ENCODE peak calls at places on chromosomes 3 and 15, in six cellular contexts. One of them, this sample, is unnamed.

GRCh38 chr3:126340596-126340942 is 16.6 kb downstream of the KLF15 start:
- DNase-seq in WTC11: no peak
- DNase-seq in GM23248: no peak
- DNase-seq in iris pigment epithelial cell: no peak
- DNase-seq in NAMALWA: no peak
- DNase-seq in kidney tubule cell: no peak
- DNase-seq in this sample: peak

GRCh38 chr3:143775401-143775970 is 72.8 kb downstream of the SLC9A9 start:
- DNase-seq in WTC11: no peak
- DNase-seq in GM23248: peak
- DNase-seq in iris pigment epithelial cell: peak
- DNase-seq in NAMALWA: peak
- DNase-seq in kidney tubule cell: peak
- DNase-seq in this sample: no peak

GRCh38 chr3:155585384-155585783 is 159.5 kb downstream of the PLCH1 start:
- DNase-seq in WTC11: no peak
- DNase-seq in GM23248: peak
- DNase-seq in iris pigment epithelial cell: no peak
- DNase-seq in NAMALWA: no peak
- DNase-seq in kidney tubule cell: peak
- DNase-seq in this sample: no peak

GRCh38 chr3:154642066-154642619 is 212.2 kb upstream of the GPR149 start:
- DNase-seq in WTC11: no peak
- DNase-seq in GM23248: no peak
- DNase-seq in iris pigment epithelial cell: no peak
- DNase-seq in NAMALWA: no peak
- DNase-seq in kidney tubule cell: no peak
- DNase-seq in this sample: no peak

GRCh38 chr3:195914648-195915473 is 6.5 kb upstream of the TNK2 start:
- DNase-seq in WTC11: peak
- DNase-seq in GM23248: peak
- DNase-seq in iris pigment epithelial cell: peak
- DNase-seq in NAMALWA: peak
- DNase-seq in kidney tubule cell: peak
- DNase-seq in this sample: peak

GRCh38 chr3:132242095-132242494 is 75.1 kb upstream of the ACP3 start:
- DNase-seq in WTC11: no peak
- DNase-seq in GM23248: no peak
- DNase-seq in iris pigment epithelial cell: no peak
- DNase-seq in NAMALWA: no peak
- DNase-seq in kidney tubule cell: no peak
- DNase-seq in this sample: no peak

GRCh38 chr15:42750306-42750705 is 13.4 kb upstream of the CDAN1 start:
- DNase-seq in WTC11: no peak
- DNase-seq in GM23248: no peak
- DNase-seq in iris pigment epithelial cell: no peak
- DNase-seq in NAMALWA: no peak
- DNase-seq in kidney tubule cell: no peak
- DNase-seq in this sample: no peak

GRCh38 chr3:194976049-194976451 is 290.4 kb downstream of the FAM43A start:
- DNase-seq in WTC11: no peak
- DNase-seq in GM23248: no peak
- DNase-seq in iris pigment epithelial cell: no peak
- DNase-seq in NAMALWA: no peak
- DNase-seq in kidney tubule cell: no peak
- DNase-seq in this sample: no peak

GRCh38 chr3:37221407-37221806 is 47.0 kb upstream of the LRRFIP2 start:
- DNase-seq in WTC11: no peak
- DNase-seq in GM23248: peak
- DNase-seq in iris pigment epithelial cell: peak
- DNase-seq in NAMALWA: no peak
- DNase-seq in kidney tubule cell: peak
- DNase-seq in this sample: no peak

GRCh38 chr15:89197503-89197971 is 23.8 kb downstream of the RLBP1 start:
- DNase-seq in WTC11: peak
- DNase-seq in GM23248: no peak
- DNase-seq in iris pigment epithelial cell: no peak
- DNase-seq in NAMALWA: no peak
- DNase-seq in kidney tubule cell: no peak
- DNase-seq in this sample: peak

GRCh38 chr15:77120576-77120975 is 49.7 kb upstream of the TSPAN3 start:
- DNase-seq in WTC11: no peak
- DNase-seq in GM23248: no peak
- DNase-seq in iris pigment epithelial cell: no peak
- DNase-seq in NAMALWA: no peak
- DNase-seq in kidney tubule cell: no peak
- DNase-seq in this sample: no peak

GRCh38 chr15:90465140-90465929 is 64.4 kb upstream of the CRTC3 start:
- DNase-seq in WTC11: no peak
- DNase-seq in GM23248: peak
- DNase-seq in iris pigment epithelial cell: peak
- DNase-seq in NAMALWA: no peak
- DNase-seq in kidney tubule cell: peak
- DNase-seq in this sample: no peak

GRCh38 chr3:112550859-112551258 is 10.9 kb downstream of the ATG3 start:
- DNase-seq in WTC11: no peak
- DNase-seq in GM23248: peak
- DNase-seq in iris pigment epithelial cell: no peak
- DNase-seq in NAMALWA: no peak
- DNase-seq in kidney tubule cell: no peak
- DNase-seq in this sample: no peak

GRCh38 chr3:39748002-39748401 is 61.4 kb upstream of the MYRIP start:
- DNase-seq in WTC11: no peak
- DNase-seq in GM23248: peak
- DNase-seq in iris pigment epithelial cell: no peak
- DNase-seq in NAMALWA: no peak
- DNase-seq in kidney tubule cell: peak
- DNase-seq in this sample: no peak

GRCh38 chr3:81452406-81452805 is 309.0 kb downstream of the GBE1 start:
- DNase-seq in WTC11: no peak
- DNase-seq in GM23248: no peak
- DNase-seq in iris pigment epithelial cell: peak
- DNase-seq in NAMALWA: no peak
- DNase-seq in kidney tubule cell: no peak
- DNase-seq in this sample: no peak

GRCh38 chr15:90234519-90234988 is 545 bp downstream of the GDPGP1 start:
- DNase-seq in WTC11: no peak
- DNase-seq in GM23248: peak
- DNase-seq in iris pigment epithelial cell: peak
- DNase-seq in NAMALWA: no peak
- DNase-seq in kidney tubule cell: no peak
- DNase-seq in this sample: no peak

GRCh38 chr15:41893422-41894250 is at the start of gene SPTBN5:
- DNase-seq in WTC11: no peak
- DNase-seq in GM23248: no peak
- DNase-seq in iris pigment epithelial cell: no peak
- DNase-seq in NAMALWA: no peak
- DNase-seq in kidney tubule cell: no peak
- DNase-seq in this sample: no peak

GRCh38 chr3:155946178-155946577 is 75.7 kb downstream of the GMPS start:
- DNase-seq in WTC11: no peak
- DNase-seq in GM23248: peak
- DNase-seq in iris pigment epithelial cell: peak
- DNase-seq in NAMALWA: no peak
- DNase-seq in kidney tubule cell: peak
- DNase-seq in this sample: no peak

GRCh38 chr15:94230886-94231727 is at the start of gene MCTP2:
- DNase-seq in WTC11: peak
- DNase-seq in GM23248: peak
- DNase-seq in iris pigment epithelial cell: peak
- DNase-seq in NAMALWA: peak
- DNase-seq in kidney tubule cell: peak
- DNase-seq in this sample: peak

GRCh38 chr3:50662408-50662807 is 12.3 kb upstream of the DOCK3 start:
- DNase-seq in WTC11: peak
- DNase-seq in GM23248: no peak
- DNase-seq in iris pigment epithelial cell: no peak
- DNase-seq in NAMALWA: no peak
- DNase-seq in kidney tubule cell: no peak
- DNase-seq in this sample: no peak

GRCh38 chr15:80439140-80439539 is 35.0 kb downstream of the ARNT2 start:
- DNase-seq in WTC11: no peak
- DNase-seq in GM23248: no peak
- DNase-seq in iris pigment epithelial cell: no peak
- DNase-seq in NAMALWA: no peak
- DNase-seq in kidney tubule cell: no peak
- DNase-seq in this sample: no peak

GRCh38 chr3:128348805-128349531 is 117.7 kb downstream of the DNAJB8 start:
- DNase-seq in WTC11: no peak
- DNase-seq in GM23248: peak
- DNase-seq in iris pigment epithelial cell: no peak
- DNase-seq in NAMALWA: peak
- DNase-seq in kidney tubule cell: peak
- DNase-seq in this sample: peak

GRCh38 chr3:121974601-121975111 is 47.4 kb downstream of the ILDR1 start:
- DNase-seq in WTC11: no peak
- DNase-seq in GM23248: no peak
- DNase-seq in iris pigment epithelial cell: no peak
- DNase-seq in NAMALWA: no peak
- DNase-seq in kidney tubule cell: peak
- DNase-seq in this sample: no peak

GRCh38 chr15:78675206-78675605 is 34.2 kb upstream of the CHRNB4 start:
- DNase-seq in WTC11: no peak
- DNase-seq in GM23248: no peak
- DNase-seq in iris pigment epithelial cell: no peak
- DNase-seq in NAMALWA: no peak
- DNase-seq in kidney tubule cell: no peak
- DNase-seq in this sample: peak

GRCh38 chr15:99103279-99103678 is 1.6 kb upstream of the SYNM start:
- DNase-seq in WTC11: no peak
- DNase-seq in GM23248: no peak
- DNase-seq in iris pigment epithelial cell: no peak
- DNase-seq in NAMALWA: no peak
- DNase-seq in kidney tubule cell: no peak
- DNase-seq in this sample: no peak

GRCh38 chr3:57007513-57008415 is 52.7 kb upstream of the SPATA12 start:
- DNase-seq in WTC11: no peak
- DNase-seq in GM23248: peak
- DNase-seq in iris pigment epithelial cell: peak
- DNase-seq in NAMALWA: no peak
- DNase-seq in kidney tubule cell: peak
- DNase-seq in this sample: peak

GRCh38 chr15:74545061-74545460 is 4.0 kb downstream of the ARID3B start:
- DNase-seq in WTC11: no peak
- DNase-seq in GM23248: no peak
- DNase-seq in iris pigment epithelial cell: no peak
- DNase-seq in NAMALWA: no peak
- DNase-seq in kidney tubule cell: no peak
- DNase-seq in this sample: no peak

GRCh38 chr15:66132251-66132816 is 121.2 kb downstream of the MEGF11 start:
- DNase-seq in WTC11: no peak
- DNase-seq in GM23248: no peak
- DNase-seq in iris pigment epithelial cell: no peak
- DNase-seq in NAMALWA: no peak
- DNase-seq in kidney tubule cell: no peak
- DNase-seq in this sample: no peak

GRCh38 chr15:66831801-66832390 is 129.9 kb downstream of the SMAD6 start:
- DNase-seq in WTC11: no peak
- DNase-seq in GM23248: no peak
- DNase-seq in iris pigment epithelial cell: no peak
- DNase-seq in NAMALWA: no peak
- DNase-seq in kidney tubule cell: no peak
- DNase-seq in this sample: no peak

GRCh38 chr15:53713218-53713617 is 46.2 kb downstream of the WDR72 start:
- DNase-seq in WTC11: no peak
- DNase-seq in GM23248: no peak
- DNase-seq in iris pigment epithelial cell: no peak
- DNase-seq in NAMALWA: no peak
- DNase-seq in kidney tubule cell: no peak
- DNase-seq in this sample: no peak

GRCh38 chr3:8629151-8630021 is 15.2 kb downstream of the SSUH2 start:
- DNase-seq in WTC11: no peak
- DNase-seq in GM23248: peak
- DNase-seq in iris pigment epithelial cell: peak
- DNase-seq in NAMALWA: no peak
- DNase-seq in kidney tubule cell: peak
- DNase-seq in this sample: peak

GRCh38 chr3:127953092-127953491 is 38.1 kb downstream of the KBTBD12 start:
- DNase-seq in WTC11: no peak
- DNase-seq in GM23248: peak
- DNase-seq in iris pigment epithelial cell: peak
- DNase-seq in NAMALWA: no peak
- DNase-seq in kidney tubule cell: no peak
- DNase-seq in this sample: no peak

GRCh38 chr3:66858656-66859381 is 139.3 kb upstream of the KBTBD8 start:
- DNase-seq in WTC11: peak
- DNase-seq in GM23248: no peak
- DNase-seq in iris pigment epithelial cell: no peak
- DNase-seq in NAMALWA: peak
- DNase-seq in kidney tubule cell: no peak
- DNase-seq in this sample: no peak

GRCh38 chr3:79521221-79521848 is 246.5 kb downstream of the ROBO1 start:
- DNase-seq in WTC11: no peak
- DNase-seq in GM23248: peak
- DNase-seq in iris pigment epithelial cell: peak
- DNase-seq in NAMALWA: peak
- DNase-seq in kidney tubule cell: peak
- DNase-seq in this sample: no peak